ENCODE peak calls at places on chromosomes 4 and X, in five cellular contexts. W is uterus, K is foreskin fibroblast, J is GM13977, E is tibial nerve. R is an unnamed sample.
A peak's percentile ranks its signal among the peaks of the same experiment; 100 is the strongest.

GRCh38 chr4:101205878-101206277 is 141.4 kb downstream of the PPP3CA start:
- DNase-seq in E (no peak), J (peak; percentile 7), K (peak; percentile 17), W (no peak), R (peak; percentile 11)

GRCh38 chr4:156642161-156642560 is 329.4 kb downstream of the PDGFC start:
- DNase-seq in J (no peak), W (no peak), K (no peak), E (no peak), R (no peak)

GRCh38 chrX:154029439-154029838 is 9.7 kb upstream of the IRAK1 start:
- DNase-seq in W (no peak), J (no peak), K (no peak), E (no peak), R (no peak)

GRCh38 chr4:8391972-8392371 is 48.6 kb downstream of the ACOX3 start:
- DNase-seq in K (peak; percentile 87), J (peak; percentile 79), W (peak; percentile 61), E (peak; percentile 45), R (peak; percentile 70)

GRCh38 chrX:153457136-153457825 is 11.4 kb upstream of the TREX2 start:
- DNase-seq in W (no peak), J (no peak), E (no peak), K (no peak), R (no peak)

GRCh38 chr4:21954406-21954805 is 5.8 kb upstream of the KCNIP4 start:
- DNase-seq in K (no peak), E (no peak), J (no peak), W (no peak), R (no peak)

GRCh38 chr4:57435300-57435699 is 325.1 kb upstream of the IGFBP7 start:
- DNase-seq in J (no peak), W (no peak), E (no peak), K (no peak), R (no peak)

GRCh38 chr4:89319756-89320155 is 12.2 kb upstream of the GPRIN3 start:
- DNase-seq in W (no peak), E (no peak), J (no peak), K (no peak), R (no peak)

GRCh38 chr4:170875868-170876267 is 786.1 kb upstream of the AADAT start:
- DNase-seq in W (no peak), K (no peak), E (no peak), J (no peak), R (no peak)

GRCh38 chr4:123323998-123324397 is 72.6 kb upstream of the SPRY1 start:
- DNase-seq in W (no peak), J (no peak), K (no peak), E (no peak), R (no peak)

GRCh38 chrX:149641832-149642231 is 10.2 kb upstream of the TMEM185A start:
- DNase-seq in J (no peak), K (no peak), E (no peak), W (no peak), R (no peak)

GRCh38 chrX:17030092-17030491 is 83.6 kb downstream of the REPS2 start:
- DNase-seq in E (no peak), K (no peak), W (no peak), J (no peak), R (no peak)

GRCh38 chr4:39085891-39086290 is 23.9 kb downstream of the KLHL5 start:
- DNase-seq in J (no peak), E (no peak), W (no peak), K (no peak), R (no peak)

GRCh38 chrX:108022491-108023089 is 22.3 kb upstream of the VSIG1 start:
- DNase-seq in W (no peak), J (no peak), K (peak; percentile 21), E (no peak), R (no peak)

GRCh38 chr4:25448379-25449109 is 71.5 kb downstream of the ANAPC4 start:
- DNase-seq in J (no peak), W (no peak), K (peak; percentile 29), E (no peak), R (no peak)

GRCh38 chr4:74327751-74328150 is 19.5 kb downstream of the EPGN start:
- DNase-seq in W (no peak), J (no peak), E (no peak), K (no peak), R (no peak)

GRCh38 chr4:142548491-142548890 is 297.6 kb downstream of the INPP4B start:
- DNase-seq in K (no peak), E (no peak), J (no peak), W (no peak), R (no peak)

GRCh38 chrX:154315416-154315815 is 19.8 kb downstream of the TKTL1 start:
- DNase-seq in K (no peak), E (no peak), W (no peak), J (no peak), R (no peak)

GRCh38 chr4:38804654-38805295 is at the start of gene TLR1:
- DNase-seq in J (no peak), W (no peak), E (no peak), K (peak; percentile 22), R (no peak)

GRCh38 chr4:150007512-150007911 is 70.7 kb upstream of the DCLK2 start:
- DNase-seq in E (no peak), K (peak; percentile 46), W (no peak), J (no peak), R (no peak)

GRCh38 chr4:17325098-17325497 is 186.8 kb downstream of the QDPR start:
- DNase-seq in E (no peak), K (no peak), W (no peak), J (no peak), R (no peak)

GRCh38 chr4:56958111-56958517 is 19.3 kb downstream of the NOA1 start:
- DNase-seq in E (peak; percentile 87), J (no peak), K (peak; percentile 88), W (peak; percentile 86), R (no peak)

DNA sequence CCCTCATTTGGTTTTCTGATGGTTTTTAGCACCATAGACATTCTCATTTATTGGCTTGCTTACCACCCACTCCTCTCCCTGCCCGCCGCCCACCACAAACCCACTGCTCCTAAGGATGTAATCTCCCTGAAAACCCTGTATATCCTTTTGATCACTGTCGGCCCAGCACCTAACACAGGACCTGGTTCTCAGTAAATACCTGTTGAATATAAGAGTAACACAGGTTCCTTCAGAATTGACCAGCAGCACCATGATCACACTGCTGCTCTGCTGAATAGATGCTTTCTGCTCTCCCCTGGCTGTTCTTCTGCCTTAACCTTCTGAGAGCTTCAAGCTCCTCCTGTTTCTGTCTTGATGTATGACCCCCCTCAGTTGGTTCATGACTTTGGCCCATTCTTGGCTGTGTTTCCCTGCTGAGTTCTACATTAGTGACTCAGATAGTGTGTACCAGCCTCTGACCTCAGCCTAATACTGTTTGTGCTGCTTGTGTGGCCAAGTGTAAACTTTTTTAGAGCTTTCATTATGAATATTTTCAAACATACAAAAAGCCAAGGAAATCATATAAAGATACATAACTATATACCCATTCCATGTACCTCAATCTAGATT is 265.3 kb downstream of the FRMPD4 start:
- DNase-seq in J (no peak), K (no peak), W (no peak), E (no peak), R (no peak)
- TF ChIP-seq CTCF in J (no peak), K (no peak), W (no peak), E (no peak), R (no peak)

DNA sequence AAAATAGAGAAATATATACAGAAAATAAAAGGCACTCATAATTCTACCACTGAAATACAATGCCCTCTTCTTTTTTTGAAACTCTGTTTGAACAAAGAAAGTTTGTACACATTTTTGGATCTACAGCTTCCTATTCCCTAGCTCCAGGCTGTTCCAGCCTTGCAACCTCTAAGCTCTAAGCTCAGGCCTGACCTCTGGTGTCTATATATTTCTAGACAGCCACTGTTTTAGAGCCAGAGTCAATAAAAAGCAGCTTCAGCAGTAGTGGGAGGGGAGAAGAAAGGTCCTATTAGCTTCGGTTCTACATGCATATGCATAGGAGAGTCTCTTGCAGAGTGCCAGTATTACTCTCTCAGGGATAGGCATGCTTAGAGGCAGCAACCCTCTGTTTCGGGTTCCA is 39.7 kb downstream of the CLDN2 start:
- DNase-seq in W (no peak), K (peak; percentile 42), J (no peak), E (no peak), R (no peak)
- TF ChIP-seq CTCF in W (no peak), K (peak; percentile 25), J (no peak), E (no peak), R (no peak)

DNA sequence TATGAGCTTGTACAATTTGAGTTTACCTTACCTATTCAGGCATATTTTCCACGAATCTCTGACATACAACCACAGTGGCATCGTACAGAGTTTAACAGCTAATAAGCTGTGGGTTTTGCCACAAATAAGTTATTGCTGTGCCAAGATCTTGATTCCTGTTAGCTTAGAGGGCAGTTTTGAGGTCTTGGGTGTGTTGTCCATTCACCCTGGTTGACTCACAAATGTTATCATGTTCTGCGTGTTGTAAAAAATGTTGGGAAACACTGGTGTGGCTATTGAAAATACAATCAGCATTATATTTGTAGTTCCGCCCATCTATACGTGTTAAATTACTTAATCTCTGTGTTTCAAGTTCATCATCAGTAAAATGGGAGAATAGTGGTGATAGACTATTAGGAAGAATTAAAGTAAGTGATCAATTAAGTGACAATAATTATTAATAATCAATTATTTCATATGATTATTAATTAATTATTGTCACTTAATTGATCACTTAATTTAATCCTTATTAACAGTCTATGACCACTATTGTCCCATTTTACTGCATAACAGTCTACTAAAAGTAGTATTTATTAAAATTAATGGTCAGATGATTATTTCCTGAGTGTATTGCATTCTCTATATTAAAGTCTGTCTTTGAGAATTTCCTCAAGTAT is 96.2 kb downstream of the TMA16 start:
- DNase-seq in W (no peak), K (no peak), J (no peak), E (no peak), R (no peak)
- TF ChIP-seq CTCF in W (no peak), K (no peak), J (no peak), E (no peak), R (no peak)

DNA sequence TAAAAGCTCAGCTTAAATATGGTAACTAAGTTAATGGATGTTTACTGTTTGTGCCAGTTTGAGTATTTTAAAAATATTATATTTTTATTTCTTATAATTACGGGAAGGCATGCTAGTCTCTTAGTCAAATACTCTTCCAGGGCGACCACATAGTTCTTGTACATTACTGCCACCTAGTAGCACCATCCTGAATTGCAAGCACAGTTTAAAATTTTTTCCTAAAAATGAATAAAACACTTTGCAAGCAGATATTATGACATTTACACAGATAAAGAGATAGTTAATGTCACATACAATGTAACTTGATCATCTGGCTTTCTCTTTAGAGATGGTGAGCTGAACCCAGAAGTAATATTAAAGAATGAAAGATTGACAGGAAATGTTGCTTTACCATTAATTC is 11.5 kb downstream of the NDP start:
- DNase-seq in J (no peak), E (no peak), W (no peak), K (no peak), R (no peak)
- TF ChIP-seq CTCF in J (peak; percentile 31), E (no peak), W (no peak), K (no peak), R (no peak)